ENCODE peak calls at places on chromosome 17, in seven cellular contexts. I, P, L, A, O, D and S are unnamed samples.

GRCh38 chr17:19238167-19238505 is 970 bp downstream of the EPN2 start:
- DNase-seq in O (peak), L (no peak), D (peak), A (no peak), P (peak), I (no peak), S (peak)

GRCh38 chr17:66172144-66172543 is 19.8 kb downstream of the CEP112 start:
- DNase-seq in L (no peak), O (no peak), D (no peak), I (no peak), P (no peak), A (no peak), S (no peak)

GRCh38 chr17:37828313-37829124 is 83.7 kb upstream of the HNF1B start:
- DNase-seq in L (no peak), D (no peak), I (no peak), O (no peak), P (no peak), A (no peak), S (peak)

GRCh38 chr17:9259419-9259818 is 238.1 kb downstream of the NTN1 start:
- DNase-seq in P (no peak), L (no peak), A (no peak), I (no peak), D (no peak), O (peak), S (no peak)

GRCh38 chr17:17305282-17305801 is 2.2 kb downstream of the NT5M start:
- DNase-seq in D (no peak), A (no peak), I (no peak), O (no peak), P (no peak), L (peak), S (peak)

GRCh38 chr17:66222772-66223350 is 6.4 kb downstream of the APOH start:
- DNase-seq in D (no peak), O (no peak), P (no peak), I (no peak), L (no peak), A (no peak), S (no peak)

GRCh38 chr17:8161289-8162231 is 1.2 kb downstream of the VAMP2 start:
- DNase-seq in P (no peak), L (no peak), O (peak), A (no peak), I (no peak), D (no peak), S (no peak)

GRCh38 chr17:4947411-4948165 is 742 bp downstream of the PFN1 start:
- DNase-seq in P (peak), L (peak), I (peak), O (peak), D (peak), A (no peak), S (peak)

GRCh38 chr17:79845601-79845949 is 6.3 kb upstream of the CBX4 start:
- DNase-seq in D (no peak), I (no peak), P (no peak), O (no peak), L (no peak), A (no peak), S (peak)

GRCh38 chr17:82978765-82979349 is 100.6 kb upstream of the METRNL start:
- DNase-seq in A (no peak), O (no peak), L (no peak), I (no peak), D (peak), P (no peak), S (peak)

GRCh38 chr17:79023886-79024771 is at the start of gene C1QTNF1:
- DNase-seq in O (peak), D (peak), P (peak), L (no peak), I (peak), A (no peak), S (no peak)

GRCh38 chr17:19533718-19534561 is at the start of gene SLC47A1:
- DNase-seq in L (no peak), D (peak), P (no peak), A (no peak), O (peak), I (peak), S (no peak)

GRCh38 chr17:41810659-41811548 is 845 bp downstream of the P3H4 start:
- DNase-seq in O (no peak), D (peak), L (no peak), P (no peak), A (no peak), I (no peak), S (no peak)

GRCh38 chr17:58007781-58008706 is 998 bp upstream of the SRSF1 start:
- DNase-seq in P (no peak), D (no peak), A (no peak), I (no peak), O (no peak), L (no peak), S (no peak)

GRCh38 chr17:38636054-38636453 is 30.3 kb upstream of the SRCIN1 start:
- DNase-seq in I (no peak), D (peak), O (no peak), P (no peak), L (no peak), A (no peak), S (no peak)

GRCh38 chr17:54544239-54544638 is 356.4 kb upstream of the TOM1L1 start:
- DNase-seq in O (no peak), D (no peak), L (no peak), A (no peak), I (no peak), P (no peak), S (no peak)

GRCh38 chr17:1912146-1912545 is 82.3 kb downstream of the RPA1 start:
- DNase-seq in A (no peak), O (no peak), P (no peak), D (no peak), I (no peak), L (no peak), S (no peak)

GRCh38 chr17:55825213-55825612 is 74.4 kb downstream of the PCTP start:
- DNase-seq in O (no peak), P (peak), D (no peak), I (no peak), A (no peak), L (peak), S (peak)

GRCh38 chr17:76727745-76728456 is 1.3 kb downstream of the METTL23 start:
- DNase-seq in L (peak), I (no peak), D (no peak), O (no peak), A (no peak), P (no peak), S (peak)

GRCh38 chr17:1147664-1148063 is 32.1 kb downstream of the ABR start:
- DNase-seq in P (peak), I (peak), D (no peak), A (no peak), L (no peak), O (no peak), S (no peak)

GRCh38 chr17:42682400-42683384 is at the start of gene CNTNAP1:
- DNase-seq in L (no peak), D (no peak), A (no peak), I (peak), P (peak), O (peak), S (peak)

GRCh38 chr17:14301761-14302401 is 1.0 kb downstream of the HS3ST3B1 start:
- DNase-seq in I (no peak), A (no peak), D (peak), P (no peak), O (peak), L (no peak), S (no peak)

GRCh38 chr17:51461578-51462004 is 201.2 kb downstream of the UTP18 start:
- DNase-seq in D (peak), I (peak), P (peak), A (no peak), O (peak), L (peak), S (peak)

GRCh38 chr17:80270836-80271235 is 10.2 kb downstream of the RNF213 start:
- DNase-seq in I (peak), O (no peak), D (no peak), P (no peak), A (no peak), L (peak), S (peak)

GRCh38 chr17:66302761-66303626 is 581 bp downstream of the PRKCA start:
- DNase-seq in A (no peak), I (peak), D (peak), O (peak), P (peak), L (peak), S (no peak)

GRCh38 chr17:62611308-62611707 is 16.2 kb upstream of the MRC2 start:
- DNase-seq in D (peak), O (no peak), I (no peak), L (no peak), A (no peak), P (no peak), S (no peak)

GRCh38 chr17:17361543-17362511 is 58.7 kb downstream of the NT5M start:
- DNase-seq in O (peak), I (no peak), L (no peak), A (no peak), D (peak), P (no peak), S (no peak)